ENCODE peak calls at places on chromosomes 1 and 21, in six cellular contexts. V, S, T, W, K and H are unnamed samples. For H3K4me1, the result is how much of the 10 kb centered on the place peaks cover.

GRCh38 chr1:34083974-34084373 is 81.1 kb downstream of the CSMD2 start:
- DNase-seq in V (no peak), S (no peak), T (no peak), W (no peak), K (no peak), H (no peak)

GRCh38 chr1:172119184-172119583 is 277.9 kb downstream of the DNM3 start:
- DNase-seq in V (no peak), S (no peak), T (no peak), W (no peak), K (no peak), H (no peak)

GRCh38 chr1:66506991-66507390 is 27.0 kb upstream of the SGIP1 start:
- DNase-seq in V (no peak), S (no peak), T (no peak), W (no peak), K (no peak), H (no peak)

GRCh38 chr1:203475012-203475981 is at the start of gene PRELP:
- DNase-seq in V (peak), S (no peak), T (no peak), W (no peak), K (no peak), H (no peak)

GRCh38 chr1:151475175-151475574 is 15.9 kb upstream of the POGZ start:
- DNase-seq in V (no peak), S (no peak), T (no peak), W (no peak), K (no peak), H (no peak)

GRCh38 chr1:15966081-15966955 is 9.6 kb downstream of the ZBTB17 start:
- DNase-seq in V (peak), S (no peak), T (peak), W (peak), K (peak), H (peak)

GRCh38 chr1:115436596-115436995 is 98.5 kb upstream of the NGF start:
- DNase-seq in V (no peak), S (no peak), T (no peak), W (no peak), K (no peak), H (no peak)

GRCh38 chr1:209601809-209602657 is 18.5 kb downstream of the CAMK1G start:
- DNase-seq in V (no peak), S (no peak), T (no peak), W (peak), K (peak), H (no peak)

GRCh38 chr1:199959033-199959774 is 68.3 kb upstream of the NR5A2 start:
- DNase-seq in V (no peak), S (no peak), T (no peak), W (no peak), K (no peak), H (no peak)

GRCh38 chr21:37435120-37435519 is 68.5 kb downstream of the DYRK1A start:
- DNase-seq in V (no peak), S (no peak), T (peak), W (peak), K (peak), H (no peak)

GRCh38 chr1:175204285-175204684 is 11.7 kb upstream of the KIAA0040 start:
- DNase-seq in V (no peak), S (no peak), T (no peak), W (no peak), K (no peak), H (no peak)

GRCh38 chr1:167460836-167461235 is 57.5 kb downstream of the CD247 start:
- DNase-seq in V (no peak), S (no peak), T (no peak), W (peak), K (peak), H (peak)

GRCh38 chr1:34885405-34886247 is 26.1 kb upstream of the SMIM12 start:
- DNase-seq in V (peak), S (peak), T (no peak), W (no peak), K (no peak), H (peak)

GRCh38 chr1:167645161-167645560 is 15.1 kb downstream of the RCSD1 start:
- DNase-seq in V (no peak), S (no peak), T (no peak), W (no peak), K (no peak), H (no peak)

GRCh38 chr1:189775343-189775742 is 702.3 kb downstream of the BRINP3 start:
- DNase-seq in V (no peak), S (no peak), T (no peak), W (no peak), K (no peak), H (no peak)

GRCh38 chr1:194273660-194274059 is 1087.2 kb upstream of the B3GALT2 start:
- DNase-seq in V (no peak), S (no peak), T (no peak), W (no peak), K (no peak), H (no peak)

GRCh38 chr1:44616991-44617702 is 57.1 kb downstream of the TMEM53 start:
- DNase-seq in V (no peak), S (no peak), T (no peak), W (no peak), K (no peak), H (no peak)

GRCh38 chr1:18376661-18377060 is 104.1 kb upstream of the KLHDC7A start:
- DNase-seq in V (no peak), S (no peak), T (no peak), W (no peak), K (no peak), H (peak)

GRCh38 chr1:200314085-200314750 is 95.6 kb downstream of the ZNF281 start:
- DNase-seq in V (no peak), S (no peak), T (no peak), W (no peak), K (no peak), H (no peak)

GRCh38 chr1:212458817-212459216 is 26.1 kb downstream of the NENF start:
- DNase-seq in V (no peak), S (no peak), T (no peak), W (no peak), K (no peak), H (no peak)

GRCh38 chr1:2981981-2982614 is 39.2 kb upstream of the ACTRT2 start:
- DNase-seq in V (peak), S (no peak), T (no peak), W (no peak), K (no peak), H (peak)

GRCh38 chr21:42452401-42453018 is 43.5 kb downstream of the RSPH1 start:
- DNase-seq in V (no peak), S (no peak), T (no peak), W (no peak), K (no peak), H (no peak)

GRCh38 chr1:204359131-204359473 is 627 bp downstream of the PLEKHA6 start:
- DNase-seq in V (no peak), S (no peak), T (no peak), W (no peak), K (no peak), H (no peak)

GRCh38 chr1:183218981-183219621 is 33.0 kb downstream of the LAMC2 start:
- DNase-seq in V (peak), S (peak), T (no peak), W (peak), K (peak), H (no peak)

GRCh38 chr1:175192111-175192629 is 406 bp downstream of the KIAA0040 start:
- DNase-seq in V (peak), S (no peak), T (no peak), W (no peak), K (peak), H (peak)

GRCh38 chr1:31227891-31228290 is 11.8 kb downstream of the NKAIN1 start:
- DNase-seq in V (no peak), S (no peak), T (no peak), W (no peak), K (no peak), H (no peak)

GRCh38 chr1:32647308-32648134 is 2.8 kb downstream of the ZBTB8OS start:
- DNase-seq in V (no peak), S (no peak), T (no peak), W (no peak), K (no peak), H (no peak)

GRCh38 chr1:32650157-32650751 is at the start of gene ZBTB8OS:
- DNase-seq in V (peak), S (peak), T (peak), W (peak), K (peak), H (peak)

GRCh38 chr1:32650752-32651460 is at the start of gene RBBP4:
- DNase-seq in V (peak), S (peak), T (peak), W (peak), K (peak), H (peak)

GRCh38 chr1:32651461-32652073 is 559 bp downstream of the RBBP4 start:
- DNase-seq in V (no peak), S (no peak), T (no peak), W (no peak), K (no peak), H (no peak)

DNA sequence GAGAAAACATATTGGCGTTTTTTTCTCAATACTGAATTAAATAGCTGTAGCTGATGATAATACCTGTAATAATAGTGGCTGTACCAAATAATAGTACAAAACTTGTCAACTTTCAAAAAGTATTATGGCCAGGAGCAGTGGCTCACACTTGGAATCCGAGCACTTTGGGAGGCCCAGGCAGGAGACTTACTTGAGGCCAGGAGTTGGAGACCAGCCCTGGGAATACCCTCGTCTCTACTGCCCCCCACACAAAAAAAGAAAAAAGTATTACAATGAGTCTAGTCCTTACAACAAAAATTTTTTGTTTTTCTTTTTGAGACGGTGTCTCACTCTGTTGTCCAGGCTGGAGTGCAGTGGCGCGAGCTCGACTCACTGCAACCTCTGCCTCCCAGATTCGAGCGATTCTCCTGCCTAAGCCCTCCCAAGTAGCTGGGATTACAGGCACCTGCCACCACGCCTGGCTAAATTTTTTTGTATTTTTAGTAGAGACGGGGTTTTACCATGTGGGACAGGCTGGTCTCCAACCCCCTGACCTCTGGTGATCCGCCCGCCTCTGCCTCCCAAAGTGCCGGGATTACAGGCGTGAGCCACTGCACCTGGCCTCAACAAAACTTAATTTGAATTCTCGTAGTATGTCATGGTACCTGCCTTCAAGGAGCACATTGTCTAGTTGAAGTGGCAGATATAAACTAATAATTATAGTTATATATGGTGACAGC is 1.4 kb downstream of the RBBP4 start:
- DNase-seq in V (no peak), S (no peak), T (no peak), W (no peak), K (no peak), H (no peak)
- H3K4me1 ChIP-seq in V (under half), S (half or more), T (half or more), W (half or more), K (under half), H (under half)

DNA sequence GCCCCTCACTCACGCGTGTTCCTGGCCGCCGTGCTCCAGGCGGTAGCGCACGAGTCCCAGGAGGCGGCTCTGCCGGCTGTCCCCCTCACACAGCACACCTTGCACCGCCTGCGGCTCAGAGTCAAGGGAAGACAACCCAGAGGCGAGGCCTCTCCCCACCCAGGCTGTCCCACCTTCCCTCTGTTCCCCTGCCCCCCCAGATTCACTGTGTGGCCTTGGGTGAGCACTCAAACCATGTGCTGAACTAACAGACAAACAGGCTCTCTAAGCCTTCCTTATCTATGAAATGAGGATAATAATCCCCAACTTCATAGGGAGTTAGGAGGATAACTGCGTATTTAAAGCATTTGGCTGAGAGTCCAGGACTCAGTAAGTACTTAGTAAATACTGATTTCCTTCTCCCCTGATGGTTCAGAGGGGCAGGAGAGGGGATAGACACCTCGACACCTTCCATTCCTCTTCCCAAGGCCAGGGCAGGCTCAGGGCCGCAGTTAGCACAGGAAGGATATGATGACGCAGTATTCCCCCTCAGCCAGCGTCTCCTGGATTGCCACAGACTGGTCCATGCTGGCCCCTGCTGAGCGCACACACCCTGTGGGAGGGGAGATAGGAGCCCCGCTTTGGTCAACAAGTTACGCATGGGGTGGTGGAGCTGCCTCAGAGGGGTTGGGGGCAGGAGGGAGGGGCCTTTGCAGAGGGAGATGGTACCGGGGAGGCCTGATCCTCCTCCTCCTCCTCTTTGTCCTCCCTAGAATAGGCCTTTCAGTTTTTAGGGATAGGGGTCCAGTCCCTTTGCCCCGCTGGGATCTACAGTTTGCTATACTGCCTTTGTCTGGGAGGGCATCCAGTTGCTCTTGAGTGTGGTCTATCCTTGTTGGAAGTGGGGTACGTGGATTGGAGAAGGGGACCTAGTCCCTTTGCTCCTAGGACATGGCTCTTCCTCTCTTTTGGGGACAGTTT is 830 bp downstream of the INPP5B start:
- DNase-seq in V (peak), S (no peak), T (no peak), W (no peak), K (no peak), H (peak)
- H3K27ac ChIP-seq in V (peak), S (peak), T (peak), W (no peak), K (peak), H (peak)

DNA sequence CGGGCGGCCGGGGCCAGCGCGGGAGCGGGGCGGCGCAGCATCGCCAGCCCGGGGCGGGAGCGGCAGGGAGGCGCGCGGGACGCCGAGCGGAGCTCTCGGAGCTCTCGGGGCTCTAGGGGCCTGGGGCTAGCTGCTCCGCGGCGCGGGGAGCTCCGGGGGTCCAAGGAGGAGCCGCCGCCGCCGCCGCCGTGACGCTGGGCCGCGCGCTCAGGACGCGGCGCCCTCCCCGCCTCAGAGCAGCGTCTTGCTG is 147 bp downstream of the CLSTN1 start:
- DNase-seq in V (no peak), S (no peak), T (no peak), W (no peak), K (no peak), H (no peak)
- H3K4me1 ChIP-seq in V (under half), S (under half), T (under half), W (under half), K (under half), H (under half)

GRCh38 chr1:241470361-241470760 is 49.2 kb downstream of the FH start:
- DNase-seq in V (no peak), S (no peak), T (no peak), W (no peak), K (no peak), H (no peak)

GRCh38 chr1:241470908-241471610 is 48.5 kb downstream of the FH start:
- DNase-seq in V (no peak), S (no peak), T (no peak), W (no peak), K (no peak), H (no peak)

GRCh38 chr1:241475688-241476087 is 43.9 kb downstream of the FH start:
- DNase-seq in V (no peak), S (no peak), T (no peak), W (no peak), K (no peak), H (no peak)

GRCh38 chr1:241473026-241473425 is 46.5 kb downstream of the FH start:
- DNase-seq in V (no peak), S (no peak), T (no peak), W (no peak), K (no peak), H (no peak)
- H3K27ac ChIP-seq in V (no peak), S (no peak), T (no peak), W (no peak), K (no peak), H (no peak)

GRCh38 chr21:35005077-35005476 is 44.0 kb downstream of the RUNX1 start:
- DNase-seq in V (no peak), S (no peak), T (no peak), W (no peak), K (no peak), H (no peak)
- H3K4me1 ChIP-seq in V (under half), S (under half), T (half or more), W (under half), K (half or more), H (under half)

GRCh38 chr1:154583691-154584212 is 16.2 kb downstream of the CHRNB2 start:
- DNase-seq in V (peak), S (no peak), T (no peak), W (no peak), K (no peak), H (no peak)
- H3K27ac ChIP-seq in V (no peak), S (no peak), T (no peak), W (no peak), K (no peak), H (no peak)

GRCh38 chr1:11985851-11986250 is 5.6 kb downstream of the MFN2 start:
- DNase-seq in V (no peak), S (no peak), T (no peak), W (no peak), K (no peak), H (no peak)
- H3K4me1 ChIP-seq in V (under half), S (under half), T (under half), W (under half), K (under half), H (under half)